ENCODE peak calls at places on chromosomes 2 and 18, in seven cellular contexts. One of them, this sample, is unnamed.

GRCh38 chr2:9336209-9336533 is 87.2 kb downstream of the ITGB1BP1 start:
- DNase-seq in MM.1S: no peak
- DNase-seq in fibroblast of pulmonary artery: peak
- DNase-seq in cardiac muscle cell: no peak
- DNase-seq in kidney: no peak
- DNase-seq in IMR-90: peak
- DNase-seq in HL-60: no peak
- DNase-seq in this sample: peak

GRCh38 chr2:176818653-176819052 is 393.9 kb upstream of the HNRNPA3 start:
- DNase-seq in MM.1S: no peak
- DNase-seq in fibroblast of pulmonary artery: no peak
- DNase-seq in cardiac muscle cell: no peak
- DNase-seq in kidney: no peak
- DNase-seq in IMR-90: no peak
- DNase-seq in HL-60: no peak
- DNase-seq in this sample: no peak

GRCh38 chr18:3441290-3441689 is 8.7 kb upstream of the TGIF1 start:
- DNase-seq in MM.1S: no peak
- DNase-seq in fibroblast of pulmonary artery: peak
- DNase-seq in cardiac muscle cell: peak
- DNase-seq in kidney: no peak
- DNase-seq in IMR-90: no peak
- DNase-seq in HL-60: peak
- DNase-seq in this sample: no peak

GRCh38 chr2:96811916-96812315 is 4.2 kb upstream of the CNNM3 start:
- DNase-seq in MM.1S: no peak
- DNase-seq in fibroblast of pulmonary artery: peak
- DNase-seq in cardiac muscle cell: peak
- DNase-seq in kidney: no peak
- DNase-seq in IMR-90: peak
- DNase-seq in HL-60: no peak
- DNase-seq in this sample: peak

GRCh38 chr2:180443896-180444295 is 436.8 kb upstream of the CWC22 start:
- DNase-seq in MM.1S: no peak
- DNase-seq in fibroblast of pulmonary artery: peak
- DNase-seq in cardiac muscle cell: no peak
- DNase-seq in kidney: no peak
- DNase-seq in IMR-90: no peak
- DNase-seq in HL-60: peak
- DNase-seq in this sample: peak

GRCh38 chr2:165268751-165269150 is 29.5 kb downstream of the SCN2A start:
- DNase-seq in MM.1S: peak
- DNase-seq in fibroblast of pulmonary artery: no peak
- DNase-seq in cardiac muscle cell: no peak
- DNase-seq in kidney: no peak
- DNase-seq in IMR-90: no peak
- DNase-seq in HL-60: no peak
- DNase-seq in this sample: no peak

GRCh38 chr2:157233506-157233905 is 24.0 kb upstream of the GALNT5 start:
- DNase-seq in MM.1S: no peak
- DNase-seq in fibroblast of pulmonary artery: peak
- DNase-seq in cardiac muscle cell: no peak
- DNase-seq in kidney: no peak
- DNase-seq in IMR-90: peak
- DNase-seq in HL-60: no peak
- DNase-seq in this sample: peak

GRCh38 chr2:130728007-130728454 is 839 bp upstream of the GPR148 start:
- DNase-seq in MM.1S: peak
- DNase-seq in fibroblast of pulmonary artery: peak
- DNase-seq in cardiac muscle cell: peak
- DNase-seq in kidney: no peak
- DNase-seq in IMR-90: no peak
- DNase-seq in HL-60: peak
- DNase-seq in this sample: no peak

GRCh38 chr18:32661486-32662299 is 111.1 kb downstream of the KLHL14 start:
- DNase-seq in MM.1S: no peak
- DNase-seq in fibroblast of pulmonary artery: peak
- DNase-seq in cardiac muscle cell: no peak
- DNase-seq in kidney: no peak
- DNase-seq in IMR-90: no peak
- DNase-seq in HL-60: no peak
- DNase-seq in this sample: peak

GRCh38 chr2:3196716-3197115 is 180.9 kb downstream of the EIPR1 start:
- DNase-seq in MM.1S: no peak
- DNase-seq in fibroblast of pulmonary artery: no peak
- DNase-seq in cardiac muscle cell: no peak
- DNase-seq in kidney: no peak
- DNase-seq in IMR-90: no peak
- DNase-seq in HL-60: no peak
- DNase-seq in this sample: no peak

GRCh38 chr2:215758691-215759090 is 254.7 kb downstream of the MREG start:
- DNase-seq in MM.1S: no peak
- DNase-seq in fibroblast of pulmonary artery: peak
- DNase-seq in cardiac muscle cell: no peak
- DNase-seq in kidney: no peak
- DNase-seq in IMR-90: peak
- DNase-seq in HL-60: no peak
- DNase-seq in this sample: peak

GRCh38 chr2:60570281-60570680 is 16.8 kb upstream of the BCL11A start:
- DNase-seq in MM.1S: no peak
- DNase-seq in fibroblast of pulmonary artery: no peak
- DNase-seq in cardiac muscle cell: no peak
- DNase-seq in kidney: no peak
- DNase-seq in IMR-90: no peak
- DNase-seq in HL-60: no peak
- DNase-seq in this sample: no peak

GRCh38 chr2:171018522-171018921 is 89.5 kb downstream of the GORASP2 start:
- DNase-seq in MM.1S: no peak
- DNase-seq in fibroblast of pulmonary artery: no peak
- DNase-seq in cardiac muscle cell: no peak
- DNase-seq in kidney: no peak
- DNase-seq in IMR-90: no peak
- DNase-seq in HL-60: no peak
- DNase-seq in this sample: no peak

GRCh38 chr18:44229693-44230108 is 451.0 kb upstream of the SETBP1 start:
- DNase-seq in MM.1S: no peak
- DNase-seq in fibroblast of pulmonary artery: peak
- DNase-seq in cardiac muscle cell: peak
- DNase-seq in kidney: peak
- DNase-seq in IMR-90: peak
- DNase-seq in HL-60: no peak
- DNase-seq in this sample: peak

GRCh38 chr2:28325567-28326468 is 66.8 kb upstream of the FOSL2 start:
- DNase-seq in MM.1S: no peak
- DNase-seq in fibroblast of pulmonary artery: no peak
- DNase-seq in cardiac muscle cell: no peak
- DNase-seq in kidney: peak
- DNase-seq in IMR-90: no peak
- DNase-seq in HL-60: no peak
- DNase-seq in this sample: no peak

GRCh38 chr18:45359275-45360009 is 255.8 kb upstream of the SLC14A2 start:
- DNase-seq in MM.1S: no peak
- DNase-seq in fibroblast of pulmonary artery: no peak
- DNase-seq in cardiac muscle cell: peak
- DNase-seq in kidney: no peak
- DNase-seq in IMR-90: no peak
- DNase-seq in HL-60: no peak
- DNase-seq in this sample: no peak

GRCh38 chr2:128651000-128651399 is 332.3 kb upstream of the HS6ST1 start:
- DNase-seq in MM.1S: no peak
- DNase-seq in fibroblast of pulmonary artery: no peak
- DNase-seq in cardiac muscle cell: no peak
- DNase-seq in kidney: no peak
- DNase-seq in IMR-90: no peak
- DNase-seq in HL-60: no peak
- DNase-seq in this sample: no peak

GRCh38 chr18:5972298-5972697 is 77.0 kb upstream of the TMEM200C start:
- DNase-seq in MM.1S: no peak
- DNase-seq in fibroblast of pulmonary artery: no peak
- DNase-seq in cardiac muscle cell: no peak
- DNase-seq in kidney: no peak
- DNase-seq in IMR-90: no peak
- DNase-seq in HL-60: no peak
- DNase-seq in this sample: no peak

GRCh38 chr18:5967007-5967406 is 71.7 kb upstream of the TMEM200C start:
- DNase-seq in MM.1S: no peak
- DNase-seq in fibroblast of pulmonary artery: no peak
- DNase-seq in cardiac muscle cell: no peak
- DNase-seq in kidney: no peak
- DNase-seq in IMR-90: no peak
- DNase-seq in HL-60: no peak
- DNase-seq in this sample: no peak

GRCh38 chr18:5967666-5968065 is 72.3 kb upstream of the TMEM200C start:
- DNase-seq in MM.1S: no peak
- DNase-seq in fibroblast of pulmonary artery: no peak
- DNase-seq in cardiac muscle cell: no peak
- DNase-seq in kidney: no peak
- DNase-seq in IMR-90: no peak
- DNase-seq in HL-60: no peak
- DNase-seq in this sample: no peak

GRCh38 chr18:5969355-5970003 is 74.2 kb upstream of the TMEM200C start:
- DNase-seq in MM.1S: no peak
- DNase-seq in fibroblast of pulmonary artery: no peak
- DNase-seq in cardiac muscle cell: no peak
- DNase-seq in kidney: no peak
- DNase-seq in IMR-90: no peak
- DNase-seq in HL-60: no peak
- DNase-seq in this sample: no peak

GRCh38 chr18:5970032-5970431 is 74.7 kb upstream of the TMEM200C start:
- DNase-seq in MM.1S: no peak
- DNase-seq in fibroblast of pulmonary artery: no peak
- DNase-seq in cardiac muscle cell: no peak
- DNase-seq in kidney: no peak
- DNase-seq in IMR-90: no peak
- DNase-seq in HL-60: no peak
- DNase-seq in this sample: no peak
- H3K4me3 ChIP-seq in MM.1S: no peak
- H3K4me3 ChIP-seq in fibroblast of pulmonary artery: no peak
- H3K4me3 ChIP-seq in cardiac muscle cell: no peak
- H3K4me3 ChIP-seq in kidney: no peak
- H3K4me3 ChIP-seq in IMR-90: no peak
- H3K4me3 ChIP-seq in HL-60: no peak
- H3K4me3 ChIP-seq in this sample: no peak

DNA sequence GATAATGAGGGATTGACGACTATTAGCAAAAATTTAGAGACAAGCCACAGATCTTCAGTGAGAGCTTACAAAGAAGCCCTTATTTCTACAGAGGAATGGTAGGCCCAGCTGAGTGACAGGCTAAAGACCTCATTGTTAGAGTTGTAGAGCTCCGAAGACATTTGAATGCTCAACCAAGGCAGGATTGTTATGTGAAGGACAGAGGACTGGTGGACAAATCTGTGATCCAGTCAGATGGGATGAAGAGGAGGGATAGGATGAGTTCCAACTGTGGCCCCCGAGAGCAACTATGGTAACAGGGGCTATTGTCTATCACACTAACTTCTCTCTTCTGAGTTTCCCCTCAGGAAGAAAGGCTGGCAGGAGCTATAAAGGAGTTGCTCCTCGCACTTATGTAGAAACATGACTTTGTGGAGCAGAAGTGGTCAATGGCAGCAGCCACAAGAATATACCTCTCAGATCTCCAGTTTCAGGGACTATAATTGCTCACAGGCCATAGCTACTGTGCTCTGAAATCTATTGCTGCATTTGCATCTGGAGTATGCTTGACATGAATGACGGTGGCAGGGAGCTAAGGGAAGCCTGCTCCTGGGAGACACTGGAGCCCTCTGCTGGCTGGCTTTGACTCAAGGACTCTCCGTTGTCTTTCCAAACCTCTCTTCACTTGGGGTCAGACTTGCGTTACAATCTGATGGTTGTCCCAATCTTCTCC is 50.3 kb upstream of the GREB1L start:
- DNase-seq in MM.1S: no peak
- DNase-seq in fibroblast of pulmonary artery: peak
- DNase-seq in cardiac muscle cell: peak
- DNase-seq in kidney: no peak
- DNase-seq in IMR-90: peak
- DNase-seq in HL-60: peak
- DNase-seq in this sample: peak
- TF ChIP-seq CTCF in MM.1S: peak
- TF ChIP-seq CTCF in fibroblast of pulmonary artery: peak
- TF ChIP-seq CTCF in cardiac muscle cell: peak
- TF ChIP-seq CTCF in kidney: peak
- TF ChIP-seq CTCF in IMR-90: peak
- TF ChIP-seq CTCF in HL-60: peak
- TF ChIP-seq CTCF in this sample: peak

DNA sequence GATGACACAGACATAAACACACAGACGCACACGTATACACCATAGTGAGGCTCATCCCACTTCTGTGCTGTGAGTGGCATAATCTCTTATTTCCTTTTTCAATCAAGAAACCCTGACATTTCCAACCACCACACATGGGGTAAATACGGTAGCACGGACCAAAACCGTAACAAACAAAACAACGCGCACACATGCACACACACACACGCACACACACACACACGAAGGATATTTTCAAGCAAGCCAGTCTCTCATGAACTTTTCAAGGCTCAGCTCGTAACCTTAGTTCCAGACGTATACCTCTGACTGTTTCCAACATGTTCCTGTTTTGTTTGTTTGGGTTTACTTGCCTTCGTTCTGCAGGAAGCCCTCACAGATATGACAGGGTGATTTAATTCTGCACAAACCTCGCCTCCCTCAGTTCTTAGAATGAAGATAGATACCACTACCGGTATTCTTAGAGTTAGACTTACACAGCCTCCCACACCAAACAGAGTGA is 119.8 kb downstream of the BCL2 start:
- DNase-seq in MM.1S: no peak
- DNase-seq in fibroblast of pulmonary artery: no peak
- DNase-seq in cardiac muscle cell: no peak
- DNase-seq in kidney: no peak
- DNase-seq in IMR-90: no peak
- DNase-seq in HL-60: peak
- DNase-seq in this sample: no peak
- H3K4me3 ChIP-seq in MM.1S: no peak
- H3K4me3 ChIP-seq in fibroblast of pulmonary artery: no peak
- H3K4me3 ChIP-seq in cardiac muscle cell: no peak
- H3K4me3 ChIP-seq in kidney: no peak
- H3K4me3 ChIP-seq in IMR-90: no peak
- H3K4me3 ChIP-seq in HL-60: no peak
- H3K4me3 ChIP-seq in this sample: no peak

DNA sequence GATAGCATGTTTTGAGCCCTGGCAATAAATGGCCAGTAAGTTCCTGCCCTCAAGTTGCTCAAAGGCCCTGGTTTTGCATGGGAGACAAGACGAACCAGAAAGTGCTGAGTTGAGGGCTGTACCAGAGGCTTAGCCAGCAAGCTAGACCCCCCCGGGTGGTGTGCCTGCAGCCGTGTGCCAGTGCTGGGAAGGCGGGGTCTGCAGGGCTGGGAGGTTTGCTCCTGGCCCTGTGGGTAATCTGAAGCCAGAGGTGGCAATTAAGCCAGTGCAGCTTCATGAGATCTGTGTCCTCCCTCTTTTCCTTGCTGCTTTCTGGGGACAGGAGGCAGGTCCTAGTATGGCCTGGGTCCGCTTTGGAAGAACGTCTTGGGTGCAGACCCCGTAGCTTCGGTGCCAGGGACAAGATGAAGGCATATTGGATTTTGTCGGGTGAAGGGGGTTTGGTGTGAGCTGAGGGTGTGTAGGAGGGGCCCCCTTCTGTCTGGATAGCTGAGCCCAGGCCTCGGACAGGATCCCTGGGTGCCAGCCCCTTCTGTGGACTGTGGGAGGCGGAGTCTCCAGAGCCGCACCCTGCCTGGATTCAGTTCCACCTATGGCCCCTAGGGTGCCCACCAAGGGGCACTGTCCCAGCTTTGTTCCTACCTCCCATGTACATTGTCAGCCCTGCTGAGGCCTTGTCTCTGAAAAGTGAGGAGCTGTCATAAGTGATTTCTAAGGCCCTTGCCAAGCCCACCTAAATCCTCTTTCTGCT is 15.6 kb downstream of the ATOH8 start:
- DNase-seq in MM.1S: no peak
- DNase-seq in fibroblast of pulmonary artery: no peak
- DNase-seq in cardiac muscle cell: peak
- DNase-seq in kidney: no peak
- DNase-seq in IMR-90: no peak
- DNase-seq in HL-60: no peak
- DNase-seq in this sample: no peak
- TF ChIP-seq CTCF in MM.1S: peak
- TF ChIP-seq CTCF in fibroblast of pulmonary artery: peak
- TF ChIP-seq CTCF in cardiac muscle cell: peak
- TF ChIP-seq CTCF in kidney: no peak
- TF ChIP-seq CTCF in IMR-90: peak
- TF ChIP-seq CTCF in HL-60: peak
- TF ChIP-seq CTCF in this sample: peak